ENCODE peak calls at places on chromosomes 5 and 9, in nine cellular contexts. One of them, this sample, is unnamed.

GRCh38 chr5:107607656-107608368 is 62.9 kb downstream of the EFNA5 start:
- DNase-seq in cardiac muscle cell: no peak
- DNase-seq in GM12865: peak
- DNase-seq in DMS79: no peak
- DNase-seq in cerebellum: peak
- DNase-seq in nephron progenitor cell: no peak
- DNase-seq in coronary artery: no peak
- DNase-seq in CD8-positive, alpha-beta T cell: no peak
- DNase-seq in HEK293T: no peak
- DNase-seq in this sample: no peak

GRCh38 chr9:5122542-5122941 is 62.9 kb downstream of the INSL6 start:
- DNase-seq in HEK293T: no peak
- DNase-seq in cardiac muscle cell: no peak
- DNase-seq in cerebellum: no peak
- DNase-seq in coronary artery: no peak
- DNase-seq in nephron progenitor cell: no peak
- DNase-seq in CD8-positive, alpha-beta T cell: no peak
- DNase-seq in GM12865: no peak
- DNase-seq in DMS79: no peak
- DNase-seq in this sample: no peak

GRCh38 chr9:91101598-91102168 is 260.0 kb downstream of the AUH start:
- DNase-seq in nephron progenitor cell: no peak
- DNase-seq in DMS79: no peak
- DNase-seq in GM12865: peak
- DNase-seq in CD8-positive, alpha-beta T cell: peak
- DNase-seq in cerebellum: no peak
- DNase-seq in HEK293T: no peak
- DNase-seq in coronary artery: no peak
- DNase-seq in cardiac muscle cell: no peak
- DNase-seq in this sample: no peak

GRCh38 chr5:180130876-180131740 is 59.5 kb upstream of the RNF130 start:
- DNase-seq in DMS79: no peak
- DNase-seq in cardiac muscle cell: no peak
- DNase-seq in cerebellum: peak
- DNase-seq in CD8-positive, alpha-beta T cell: no peak
- DNase-seq in coronary artery: peak
- DNase-seq in GM12865: no peak
- DNase-seq in HEK293T: no peak
- DNase-seq in nephron progenitor cell: no peak
- DNase-seq in this sample: no peak

GRCh38 chr5:137506296-137506695 is 7.2 kb upstream of the SPOCK1 start:
- DNase-seq in DMS79: no peak
- DNase-seq in cardiac muscle cell: no peak
- DNase-seq in coronary artery: no peak
- DNase-seq in GM12865: no peak
- DNase-seq in CD8-positive, alpha-beta T cell: no peak
- DNase-seq in nephron progenitor cell: no peak
- DNase-seq in cerebellum: no peak
- DNase-seq in HEK293T: no peak
- DNase-seq in this sample: no peak

GRCh38 chr9:89009049-89009840 is 18.0 kb downstream of the S1PR3 start:
- DNase-seq in cerebellum: no peak
- DNase-seq in coronary artery: no peak
- DNase-seq in HEK293T: no peak
- DNase-seq in GM12865: no peak
- DNase-seq in CD8-positive, alpha-beta T cell: no peak
- DNase-seq in cardiac muscle cell: no peak
- DNase-seq in nephron progenitor cell: no peak
- DNase-seq in DMS79: no peak
- DNase-seq in this sample: no peak

GRCh38 chr5:141084487-141084989 is 9.9 kb upstream of the PCDHB2 start:
- DNase-seq in cardiac muscle cell: peak
- DNase-seq in nephron progenitor cell: peak
- DNase-seq in GM12865: peak
- DNase-seq in coronary artery: no peak
- DNase-seq in CD8-positive, alpha-beta T cell: peak
- DNase-seq in cerebellum: peak
- DNase-seq in HEK293T: peak
- DNase-seq in DMS79: peak
- DNase-seq in this sample: peak

GRCh38 chr5:180806351-180807011 is 3.9 kb upstream of the MGAT1 start:
- DNase-seq in DMS79: no peak
- DNase-seq in GM12865: no peak
- DNase-seq in cardiac muscle cell: no peak
- DNase-seq in HEK293T: no peak
- DNase-seq in CD8-positive, alpha-beta T cell: no peak
- DNase-seq in cerebellum: peak
- DNase-seq in nephron progenitor cell: no peak
- DNase-seq in coronary artery: no peak
- DNase-seq in this sample: no peak

GRCh38 chr5:50958852-50959457 is 292.5 kb downstream of the PARP8 start:
- DNase-seq in coronary artery: no peak
- DNase-seq in GM12865: peak
- DNase-seq in nephron progenitor cell: peak
- DNase-seq in HEK293T: peak
- DNase-seq in cerebellum: peak
- DNase-seq in DMS79: peak
- DNase-seq in cardiac muscle cell: peak
- DNase-seq in CD8-positive, alpha-beta T cell: no peak
- DNase-seq in this sample: peak

GRCh38 chr5:169299146-169299545 is 1.8 kb downstream of the SLIT3 start:
- DNase-seq in coronary artery: no peak
- DNase-seq in cerebellum: peak
- DNase-seq in nephron progenitor cell: no peak
- DNase-seq in cardiac muscle cell: no peak
- DNase-seq in CD8-positive, alpha-beta T cell: no peak
- DNase-seq in HEK293T: no peak
- DNase-seq in GM12865: no peak
- DNase-seq in DMS79: no peak
- DNase-seq in this sample: no peak

GRCh38 chr9:123725389-123725788 is 204.5 kb downstream of the DENND1A start:
- DNase-seq in HEK293T: no peak
- DNase-seq in DMS79: no peak
- DNase-seq in coronary artery: no peak
- DNase-seq in GM12865: no peak
- DNase-seq in cardiac muscle cell: no peak
- DNase-seq in cerebellum: peak
- DNase-seq in CD8-positive, alpha-beta T cell: no peak
- DNase-seq in nephron progenitor cell: peak
- DNase-seq in this sample: no peak

GRCh38 chr5:1892211-1892610 is 9.5 kb upstream of the IRX4 start:
- DNase-seq in coronary artery: no peak
- DNase-seq in nephron progenitor cell: no peak
- DNase-seq in cardiac muscle cell: no peak
- DNase-seq in CD8-positive, alpha-beta T cell: no peak
- DNase-seq in cerebellum: no peak
- DNase-seq in DMS79: no peak
- DNase-seq in HEK293T: no peak
- DNase-seq in GM12865: no peak
- DNase-seq in this sample: no peak

GRCh38 chr5:94396687-94397086 is 221.7 kb downstream of the KIAA0825 start:
- DNase-seq in cerebellum: no peak
- DNase-seq in DMS79: no peak
- DNase-seq in cardiac muscle cell: no peak
- DNase-seq in nephron progenitor cell: no peak
- DNase-seq in GM12865: no peak
- DNase-seq in CD8-positive, alpha-beta T cell: no peak
- DNase-seq in HEK293T: no peak
- DNase-seq in coronary artery: no peak
- DNase-seq in this sample: no peak

GRCh38 chr5:109714592-109714991 is 24.9 kb downstream of the MAN2A1 start:
- DNase-seq in HEK293T: no peak
- DNase-seq in CD8-positive, alpha-beta T cell: no peak
- DNase-seq in coronary artery: no peak
- DNase-seq in GM12865: no peak
- DNase-seq in cardiac muscle cell: no peak
- DNase-seq in cerebellum: no peak
- DNase-seq in DMS79: no peak
- DNase-seq in nephron progenitor cell: no peak
- DNase-seq in this sample: no peak